ENCODE peak calls at places on chromosome 17, in six cellular contexts. L, Y, D, G, K and N are unnamed samples.

GRCh38 chr17:12647023-12647422 is 18.7 kb upstream of the MYOCD start:
- DNase-seq in L (no peak), Y (no peak), D (no peak), G (no peak), K (no peak), N (no peak)

GRCh38 chr17:32124985-32125847 is 17.1 kb upstream of the RHOT1 start:
- DNase-seq in L (no peak), Y (no peak), D (no peak), G (no peak), K (no peak), N (no peak)

GRCh38 chr17:73347355-73347754 is 35.6 kb upstream of the CDC42EP4 start:
- DNase-seq in L (no peak), Y (no peak), D (no peak), G (no peak), K (no peak), N (no peak)

GRCh38 chr17:5555254-5555653 is 29.1 kb downstream of the NLRP1 start:
- DNase-seq in L (no peak), Y (no peak), D (no peak), G (no peak), K (no peak), N (no peak)

GRCh38 chr17:18368948-18369347 is 5.6 kb upstream of the SHMT1 start:
- DNase-seq in L (no peak), Y (no peak), D (no peak), G (no peak), K (no peak), N (no peak)

GRCh38 chr17:80774643-80775281 is 216.9 kb upstream of the CHMP6 start:
- DNase-seq in L (no peak), Y (no peak), D (no peak), G (no peak), K (no peak), N (peak)

GRCh38 chr17:58308173-58308984 is 20.2 kb downstream of the TSPOAP1 start:
- DNase-seq in L (peak), Y (no peak), D (no peak), G (no peak), K (no peak), N (no peak)

GRCh38 chr17:83002118-83002805 is 77.1 kb upstream of the METRNL start:
- DNase-seq in L (no peak), Y (no peak), D (no peak), G (no peak), K (no peak), N (no peak)

GRCh38 chr17:45692661-45693060 is 91.5 kb upstream of the CRHR1 start:
- DNase-seq in L (no peak), Y (no peak), D (no peak), G (no peak), K (no peak), N (no peak)

GRCh38 chr17:41547921-41548843 is 20.1 kb upstream of the KRT19 start:
- DNase-seq in L (peak), Y (peak), D (peak), G (peak), K (peak), N (peak)

GRCh38 chr17:81858170-81858966 is 2.0 kb downstream of the P4HB start:
- DNase-seq in L (no peak), Y (no peak), D (no peak), G (no peak), K (no peak), N (no peak)

GRCh38 chr17:81582341-81582740 is 30.2 kb upstream of the FAAP100 start:
- DNase-seq in L (no peak), Y (no peak), D (no peak), G (no peak), K (no peak), N (no peak)

GRCh38 chr17:80026359-80027042 is 9.2 kb downstream of the TBC1D16 start:
- DNase-seq in L (no peak), Y (no peak), D (no peak), G (no peak), K (no peak), N (peak)

GRCh38 chr17:4150106-4150505 is 7.1 kb downstream of the CYB5D2 start:
- DNase-seq in L (no peak), Y (no peak), D (no peak), G (no peak), K (no peak), N (no peak)

GRCh38 chr17:62134397-62134796 is 69.3 kb upstream of the MED13 start:
- DNase-seq in L (no peak), Y (no peak), D (no peak), G (no peak), K (no peak), N (no peak)

GRCh38 chr17:34154916-34155730 is 100.0 kb upstream of the CCL2 start:
- DNase-seq in L (no peak), Y (no peak), D (no peak), G (no peak), K (no peak), N (no peak)

GRCh38 chr17:29693751-29694150 is 71.0 kb upstream of the CORO6 start:
- DNase-seq in L (no peak), Y (no peak), D (no peak), G (no peak), K (no peak), N (no peak)

GRCh38 chr17:2709173-2709661 is 2.3 kb downstream of the CLUH start:
- DNase-seq in L (peak), Y (no peak), D (no peak), G (no peak), K (no peak), N (no peak)

GRCh38 chr17:64244165-64244564 is 18.9 kb downstream of the TEX2 start:
- DNase-seq in L (no peak), Y (no peak), D (no peak), G (no peak), K (no peak), N (no peak)

GRCh38 chr17:58960068-58960467 is 146.6 kb downstream of the TRIM37 start:
- DNase-seq in L (peak), Y (no peak), D (peak), G (no peak), K (no peak), N (peak)

GRCh38 chr17:78883533-78884131 is 19.4 kb downstream of the CEP295NL start:
- DNase-seq in L (peak), Y (no peak), D (peak), G (no peak), K (no peak), N (peak)

GRCh38 chr17:80163315-80163714 is 6.5 kb upstream of the CARD14 start:
- DNase-seq in L (no peak), Y (no peak), D (no peak), G (no peak), K (no peak), N (no peak)

GRCh38 chr17:65565559-65565958 is 4.1 kb upstream of the AXIN2 start:
- DNase-seq in L (no peak), Y (no peak), D (no peak), G (no peak), K (no peak), N (no peak)

GRCh38 chr17:5812590-5812989 is 228.3 kb upstream of the NLRP1 start:
- DNase-seq in L (no peak), Y (no peak), D (no peak), G (no peak), K (no peak), N (no peak)

GRCh38 chr17:4073983-4074830 is 68.6 kb downstream of the ZZEF1 start:
- DNase-seq in L (no peak), Y (no peak), D (no peak), G (no peak), K (no peak), N (no peak)

GRCh38 chr17:50947844-50948514 is 81.8 kb upstream of the TOB1 start:
- DNase-seq in L (peak), Y (no peak), D (peak), G (no peak), K (no peak), N (peak)

GRCh38 chr17:36183001-36183810 is 6.8 kb upstream of the TBC1D3B start:
- DNase-seq in L (no peak), Y (no peak), D (no peak), G (no peak), K (no peak), N (peak)

GRCh38 chr17:19720631-19721426 is 4.4 kb upstream of the SLC47A2 start:
- DNase-seq in L (no peak), Y (no peak), D (no peak), G (no peak), K (no peak), N (no peak)

GRCh38 chr17:76383645-76384221 is 676 bp upstream of the SPHK1 start:
- DNase-seq in L (no peak), Y (no peak), D (no peak), G (peak), K (peak), N (peak)

GRCh38 chr17:34658796-34659195 is 79.4 kb downstream of the TMEM132E start:
- DNase-seq in L (no peak), Y (no peak), D (no peak), G (no peak), K (no peak), N (no peak)

GRCh38 chr17:79980246-79981043 is 55.2 kb downstream of the TBC1D16 start:
- DNase-seq in L (no peak), Y (no peak), D (no peak), G (no peak), K (no peak), N (no peak)